ENCODE peak calls at places on chromosomes 16 and 17, in nine cellular contexts. R, X, J, Y, H, K, T, D and M are unnamed samples.

GRCh38 chr17:9212376-9213310 is 191.3 kb downstream of the NTN1 start:
- DNase-seq in X (no peak), D (no peak), R (no peak), Y (no peak), T (no peak), K (no peak), J (no peak), H (no peak), M (no peak)

GRCh38 chr17:75046583-75047289 is at the start of the genes ATP5PD and KCTD2:
- DNase-seq in K (peak; percentile 97), T (peak; percentile 97), H (peak; percentile 96), Y (peak; percentile 98), R (peak; percentile 96), D (peak; percentile 86), X (peak; percentile 96), J (peak; percentile 94), M (peak; percentile 91)

GRCh38 chr17:61201211-61201610 is 198.4 kb upstream of the TBX2 start:
- DNase-seq in R (no peak), Y (no peak), J (no peak), K (no peak), D (no peak), T (peak; percentile 49), H (no peak), X (no peak), M (no peak)

GRCh38 chr16:4316732-4317461 is 1.0 kb downstream of the GLIS2 start:
- DNase-seq in H (peak; percentile 34), T (peak; percentile 94), X (no peak), K (peak; percentile 60), Y (peak; percentile 62), R (peak; percentile 74), J (no peak), D (no peak), M (no peak)

GRCh38 chr16:57470683-57471082 is 8.2 kb downstream of the POLR2C start:
- DNase-seq in Y (peak; percentile 37), D (no peak), H (no peak), R (peak; percentile 81), K (peak; percentile 72), T (no peak), X (peak; percentile 57), J (no peak), M (no peak)

GRCh38 chr16:30924086-30924714 is 828 bp downstream of the FBXL19 start:
- DNase-seq in R (no peak), Y (peak; percentile 69), K (no peak), H (no peak), D (no peak), J (no peak), X (no peak), T (no peak), M (no peak)

GRCh38 chr16:3459401-3460090 is 16.1 kb downstream of the NAA60 start:
- DNase-seq in R (no peak), D (no peak), J (no peak), T (no peak), X (no peak), H (no peak), K (no peak), Y (peak; percentile 35), M (no peak)

GRCh38 chr16:8929086-8929748 is 34.5 kb downstream of the USP7 start:
- DNase-seq in R (no peak), Y (peak; percentile 51), K (no peak), H (no peak), X (no peak), D (peak; percentile 62), J (peak; percentile 49), T (no peak), M (no peak)

GRCh38 chr17:32350662-32351418 is 883 bp downstream of the ZNF207 start:
- DNase-seq in H (no peak), Y (peak; percentile 76), R (no peak), D (no peak), K (no peak), T (no peak), X (peak; percentile 38), J (no peak), M (no peak)

GRCh38 chr17:48215583-48216139 is 108.1 kb downstream of the SNX11 start:
- DNase-seq in D (no peak), T (peak; percentile 53), R (no peak), H (no peak), K (no peak), J (peak; percentile 91), Y (peak; percentile 86), X (no peak), M (no peak)

GRCh38 chr17:50604470-50604869 is 30.2 kb upstream of the ABCC3 start:
- DNase-seq in K (peak; percentile 75), H (no peak), T (no peak), R (peak; percentile 59), X (peak; percentile 22), D (no peak), J (no peak), Y (peak; percentile 85), M (no peak)

GRCh38 chr17:60077672-60078519 is 825 bp downstream of the HEATR6 start:
- DNase-seq in K (no peak), J (no peak), H (peak; percentile 65), Y (peak; percentile 27), T (no peak), R (no peak), D (no peak), X (no peak), M (no peak)

GRCh38 chr16:23348579-23349469 is 46.7 kb downstream of the SCNN1B start:
- DNase-seq in H (no peak), D (no peak), J (no peak), T (no peak), X (no peak), Y (peak; percentile 16), K (no peak), R (no peak), M (no peak)

GRCh38 chr16:68037820-68038597 is 14.9 kb downstream of the DUS2 start:
- DNase-seq in T (no peak), J (no peak), Y (no peak), X (no peak), R (no peak), H (no peak), K (no peak), D (peak; percentile 21), M (peak; percentile 31)

GRCh38 chr17:63984206-63984605 is 11.5 kb upstream of the SCN4A start:
- DNase-seq in J (no peak), D (no peak), X (no peak), R (no peak), T (no peak), Y (no peak), K (no peak), H (no peak), M (no peak)

GRCh38 chr17:12769981-12770380 is 19.3 kb upstream of the ARHGAP44 start:
- DNase-seq in R (no peak), J (no peak), X (no peak), K (no peak), Y (no peak), T (no peak), D (no peak), H (no peak), M (no peak)

GRCh38 chr16:66324785-66325184 is 41.7 kb upstream of the CDH5 start:
- DNase-seq in K (no peak), X (no peak), R (no peak), J (peak; percentile 32), Y (peak; percentile 32), H (peak; percentile 36), D (no peak), T (peak; percentile 61), M (no peak)

GRCh38 chr16:27921134-27921533 is 142.4 kb downstream of the GSG1L start:
- DNase-seq in T (no peak), Y (peak; percentile 31), D (no peak), K (no peak), X (no peak), R (no peak), J (no peak), H (no peak), M (no peak)

GRCh38 chr17:3683054-3683511 is 12.9 kb downstream of the P2RX5 start:
- DNase-seq in J (no peak), Y (peak; percentile 55), X (no peak), R (no peak), D (peak; percentile 48), K (no peak), H (peak; percentile 2), T (peak; percentile 73), M (peak; percentile 58)

GRCh38 chr17:78289004-78289403 is 57.6 kb downstream of the TMEM235 start:
- DNase-seq in J (no peak), K (no peak), T (no peak), R (no peak), D (no peak), X (no peak), H (no peak), Y (no peak), M (no peak)

GRCh38 chr17:65193305-65194293 is 56.4 kb downstream of the RGS9 start:
- DNase-seq in X (no peak), Y (no peak), J (no peak), R (no peak), H (no peak), D (no peak), T (no peak), K (no peak), M (no peak)

GRCh38 chr16:24737391-24737871 is 8.0 kb downstream of the TNRC6A start:
- DNase-seq in J (no peak), T (no peak), Y (no peak), K (no peak), R (no peak), D (no peak), X (no peak), H (no peak), M (no peak)

GRCh38 chr17:28343491-28343932 is 8.0 kb downstream of the TNFAIP1 start:
- DNase-seq in J (peak; percentile 72), K (no peak), R (no peak), T (no peak), Y (no peak), H (no peak), D (no peak), X (no peak), M (no peak)

GRCh38 chr17:72446525-72447250 is 325.9 kb downstream of the SOX9 start:
- DNase-seq in K (no peak), T (no peak), D (no peak), Y (no peak), J (peak; percentile 25), H (no peak), X (no peak), R (no peak), M (no peak)